ENCODE peak calls at places on chromosomes 5 and 9, in eight cellular contexts. Y is Panc1; B is stimulated activated CD4-positive, alpha-beta T cell treated with anti-CD3 and anti-CD28 coated beads, Interleukin-2, amount 100 ng/mL, for 48 hours; K is activated CD8-positive, alpha-beta memory T cell treated with anti-CD3 and anti-CD28 coated beads for 4 hours; D is bronchial epithelial cell; L is substantia nigra; F is BE2C; I is cerebellar nuclear complex. T is an unnamed sample.

GRCh38 chr5:150801117-150801927 is 22.8 kb downstream of the SMIM3 start:
- DNase-seq in I (no peak), D (peak), F (peak), Y (peak), L (no peak), K (no peak), B (no peak), T (peak)

GRCh38 chr9:126860757-126861466 is 473 bp downstream of the ZBTB34 start:
- DNase-seq in B (peak), F (peak), K (no peak), Y (no peak), D (no peak), L (no peak), I (no peak), T (peak)

GRCh38 chr9:69428017-69428785 is 103.2 kb downstream of the ENTREP1 start:
- DNase-seq in L (no peak), B (no peak), I (no peak), Y (no peak), F (no peak), D (no peak), K (no peak), T (no peak)

GRCh38 chr5:123814796-123815479 is 303.0 kb downstream of the CSNK1G3 start:
- DNase-seq in I (no peak), B (no peak), Y (peak), D (no peak), K (no peak), F (no peak), L (no peak), T (no peak)

GRCh38 chr5:176916337-176916736 is 17.2 kb upstream of the HK3 start:
- DNase-seq in F (no peak), D (no peak), I (no peak), L (no peak), Y (no peak), K (no peak), B (no peak), T (no peak)

GRCh38 chr9:120463765-120464164 is 116.2 kb downstream of the CDK5RAP2 start:
- DNase-seq in K (no peak), F (no peak), D (no peak), L (no peak), I (no peak), B (no peak), Y (no peak), T (no peak)

GRCh38 chr9:137545123-137545522 is 5.1 kb downstream of the PNPLA7 start:
- DNase-seq in D (no peak), Y (no peak), I (no peak), K (no peak), F (no peak), B (no peak), L (no peak), T (no peak)

GRCh38 chr9:98536542-98537173 is 172.1 kb downstream of the GABBR2 start:
- DNase-seq in K (no peak), B (peak), L (no peak), F (peak), Y (no peak), D (peak), I (no peak), T (no peak)

GRCh38 chr5:150122158-150122510 is 33.5 kb downstream of the PDGFRB start:
- DNase-seq in B (peak), D (peak), F (no peak), I (no peak), Y (no peak), L (no peak), K (no peak), T (peak)

GRCh38 chr5:148843510-148844318 is 17.3 kb downstream of the ADRB2 start:
- DNase-seq in I (no peak), F (no peak), D (peak), Y (no peak), B (no peak), K (no peak), L (no peak), T (no peak)

GRCh38 chr9:131872006-131872405 is 132.1 kb upstream of the RAPGEF1 start:
- DNase-seq in I (no peak), D (no peak), Y (no peak), B (no peak), F (no peak), L (no peak), K (no peak), T (no peak)

GRCh38 chr5:151739395-151739794 is 19.0 kb downstream of the ATOX1 start:
- DNase-seq in K (no peak), I (no peak), Y (no peak), L (no peak), B (no peak), F (no peak), D (no peak), T (no peak)

GRCh38 chr9:133532937-133533668 is 1.4 kb upstream of the ADAMTSL2 start:
- DNase-seq in L (peak), K (peak), B (peak), F (peak), Y (peak), D (peak), I (no peak), T (peak)

GRCh38 chr9:4519604-4520003 is 29.3 kb downstream of the SLC1A1 start:
- DNase-seq in K (no peak), L (no peak), D (no peak), F (no peak), B (no peak), Y (no peak), I (no peak), T (no peak)

GRCh38 chr5:61623401-61624069 is 291.5 kb downstream of the ZSWIM6 start:
- DNase-seq in I (no peak), L (no peak), B (no peak), F (no peak), K (no peak), D (no peak), Y (no peak), T (no peak)

GRCh38 chr5:175257128-175257846 is 186.7 kb downstream of the DRD1 start:
- DNase-seq in F (no peak), L (no peak), I (no peak), K (no peak), Y (no peak), D (no peak), B (no peak), T (no peak)

GRCh38 chr9:4781408-4781807 is 11.3 kb upstream of the RCL1 start:
- DNase-seq in I (no peak), K (no peak), Y (no peak), D (no peak), B (no peak), L (no peak), F (no peak), T (no peak)

GRCh38 chr9:111349766-111350165 is 19.7 kb upstream of the OR2K2 start:
- DNase-seq in Y (no peak), L (no peak), I (no peak), D (peak), K (no peak), B (no peak), F (no peak), T (no peak)

GRCh38 chr5:139844472-139845145 is 49.0 kb downstream of the PSD2 start:
- DNase-seq in F (peak), K (peak), D (peak), L (peak), I (no peak), B (peak), Y (peak), T (peak)

GRCh38 chr9:7935666-7936065 is 136.1 kb upstream of the DMAC1 start:
- DNase-seq in Y (no peak), I (no peak), L (no peak), F (no peak), B (no peak), D (peak), K (no peak), T (no peak)